ENCODE peak calls at places on chromosomes 4 and X, in four cellular contexts. One of them, this sample, is unnamed.

GRCh38 chr4:48944252-48944651 is 37.7 kb upstream of the OCIAD2 start:
- DNase-seq in cardiac muscle cell: no peak
- DNase-seq in heart left ventricle: no peak
- DNase-seq in gastrocnemius medialis: no peak
- DNase-seq in this sample: no peak

GRCh38 chr4:120771907-120772306 is 150.6 kb downstream of the PRDM5 start:
- DNase-seq in cardiac muscle cell: no peak
- DNase-seq in heart left ventricle: no peak
- DNase-seq in gastrocnemius medialis: no peak
- DNase-seq in this sample: no peak

GRCh38 chr4:13922873-13923645 is 295.5 kb upstream of the BOD1L1 start:
- DNase-seq in cardiac muscle cell: no peak
- DNase-seq in heart left ventricle: no peak
- DNase-seq in gastrocnemius medialis: no peak
- DNase-seq in this sample: no peak

GRCh38 chrX:106168107-106168506 is at the start of gene PWWP3B:
- DNase-seq in cardiac muscle cell: peak
- DNase-seq in heart left ventricle: peak
- DNase-seq in gastrocnemius medialis: no peak
- DNase-seq in this sample: peak

GRCh38 chrX:25034889-25035288 is 19.1 kb upstream of the ARX start:
- DNase-seq in cardiac muscle cell: no peak
- DNase-seq in heart left ventricle: no peak
- DNase-seq in gastrocnemius medialis: no peak
- DNase-seq in this sample: no peak

GRCh38 chrX:70089575-70090297 is 27.5 kb downstream of the OTUD6A start:
- DNase-seq in cardiac muscle cell: no peak
- DNase-seq in heart left ventricle: no peak
- DNase-seq in gastrocnemius medialis: no peak
- DNase-seq in this sample: no peak

GRCh38 chr4:2186133-2186864 is 55.6 kb downstream of the HAUS3 start:
- DNase-seq in cardiac muscle cell: peak
- DNase-seq in heart left ventricle: no peak
- DNase-seq in gastrocnemius medialis: no peak
- DNase-seq in this sample: peak

GRCh38 chrX:78708171-78708570 is 39.3 kb upstream of the LPAR4 start:
- DNase-seq in cardiac muscle cell: peak
- DNase-seq in heart left ventricle: no peak
- DNase-seq in gastrocnemius medialis: no peak
- DNase-seq in this sample: peak

GRCh38 chr4:133151681-133152329 is 2.7 kb downstream of the PCDH10 start:
- DNase-seq in cardiac muscle cell: peak
- DNase-seq in heart left ventricle: no peak
- DNase-seq in gastrocnemius medialis: no peak
- DNase-seq in this sample: no peak

GRCh38 chrX:110060317-110060716 is 57.4 kb downstream of the TMEM164 start:
- DNase-seq in cardiac muscle cell: no peak
- DNase-seq in heart left ventricle: no peak
- DNase-seq in gastrocnemius medialis: no peak
- DNase-seq in this sample: no peak

GRCh38 chr4:66814277-66814676 is 731.0 kb downstream of the CENPC start:
- DNase-seq in cardiac muscle cell: no peak
- DNase-seq in heart left ventricle: no peak
- DNase-seq in gastrocnemius medialis: no peak
- DNase-seq in this sample: no peak

GRCh38 chr4:72896515-72896914 is 173.0 kb downstream of the COX18 start:
- DNase-seq in cardiac muscle cell: no peak
- DNase-seq in heart left ventricle: no peak
- DNase-seq in gastrocnemius medialis: no peak
- DNase-seq in this sample: peak

DNA sequence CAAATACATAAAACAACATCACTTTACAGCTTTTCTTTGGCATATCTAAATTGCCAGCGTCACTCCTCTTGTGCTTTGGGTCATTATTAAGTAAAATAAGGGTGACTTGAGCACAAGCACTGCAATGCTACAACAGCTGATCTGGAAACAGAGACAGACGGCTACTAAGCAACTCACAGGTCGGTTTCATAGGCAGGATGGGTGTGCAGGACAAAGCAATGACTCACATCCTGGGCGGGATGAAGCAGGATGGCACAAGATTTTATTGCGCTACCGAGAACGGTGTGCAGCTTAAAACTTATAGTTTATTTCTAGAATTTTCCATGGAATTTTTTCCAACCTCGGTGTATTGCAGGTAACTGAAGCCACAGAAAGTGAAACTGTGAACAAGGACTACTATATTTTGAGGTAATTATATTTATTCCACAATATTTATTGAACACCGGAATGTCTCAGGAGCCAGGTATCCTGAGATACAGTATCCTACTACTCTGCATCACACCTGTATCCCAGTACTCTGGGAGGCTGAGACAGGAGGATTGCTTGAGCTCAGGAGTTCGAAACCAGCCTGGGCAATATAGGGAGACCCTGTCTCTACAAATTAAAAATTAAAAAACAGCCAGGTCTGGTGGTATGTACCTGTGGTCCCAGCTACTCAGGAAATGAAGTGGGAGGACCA is 215.5 kb downstream of the APBB2 start:
- DNase-seq in cardiac muscle cell: no peak
- DNase-seq in heart left ventricle: peak
- DNase-seq in gastrocnemius medialis: no peak
- DNase-seq in this sample: peak
- H3K4me3 ChIP-seq in cardiac muscle cell: no peak
- H3K4me3 ChIP-seq in heart left ventricle: peak
- H3K4me3 ChIP-seq in gastrocnemius medialis: no peak
- H3K4me3 ChIP-seq in this sample: no peak

GRCh38 chr4:153465145-153465544 is 1.0 kb upstream of the TMEM131L start:
- DNase-seq in cardiac muscle cell: no peak
- DNase-seq in heart left ventricle: no peak
- DNase-seq in gastrocnemius medialis: no peak
- DNase-seq in this sample: no peak
- TF ChIP-seq CTCF in cardiac muscle cell: no peak
- TF ChIP-seq CTCF in heart left ventricle: no peak
- TF ChIP-seq CTCF in gastrocnemius medialis: no peak
- TF ChIP-seq CTCF in this sample: no peak

DNA sequence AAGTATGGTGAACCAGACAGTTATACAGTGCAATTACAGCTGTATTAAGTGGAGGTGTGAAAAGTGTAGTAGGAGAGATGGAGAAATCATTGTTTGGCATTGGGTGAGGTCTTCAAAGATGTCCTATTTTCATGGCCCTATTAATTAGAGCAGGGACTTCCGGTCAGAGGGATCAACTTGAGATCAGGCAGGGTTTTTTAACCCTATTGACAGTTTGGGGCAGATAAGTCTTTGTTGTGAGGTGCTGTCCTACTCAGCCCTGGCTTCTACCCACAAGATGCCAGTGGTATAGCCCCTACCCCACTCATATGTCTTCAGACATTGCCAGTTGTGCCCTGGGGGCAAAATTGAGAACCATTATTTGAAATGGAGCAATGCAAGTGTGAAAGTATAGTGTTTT is 9.9 kb downstream of the USP9X start:
- DNase-seq in cardiac muscle cell: no peak
- DNase-seq in heart left ventricle: no peak
- DNase-seq in gastrocnemius medialis: no peak
- DNase-seq in this sample: no peak
- H3K4me3 ChIP-seq in cardiac muscle cell: no peak
- H3K4me3 ChIP-seq in heart left ventricle: no peak
- H3K4me3 ChIP-seq in gastrocnemius medialis: no peak
- H3K4me3 ChIP-seq in this sample: no peak

GRCh38 chrX:33416273-33416805 is 205.0 kb upstream of the DMD start:
- DNase-seq in cardiac muscle cell: no peak
- DNase-seq in heart left ventricle: no peak
- DNase-seq in gastrocnemius medialis: no peak
- DNase-seq in this sample: no peak

DNA sequence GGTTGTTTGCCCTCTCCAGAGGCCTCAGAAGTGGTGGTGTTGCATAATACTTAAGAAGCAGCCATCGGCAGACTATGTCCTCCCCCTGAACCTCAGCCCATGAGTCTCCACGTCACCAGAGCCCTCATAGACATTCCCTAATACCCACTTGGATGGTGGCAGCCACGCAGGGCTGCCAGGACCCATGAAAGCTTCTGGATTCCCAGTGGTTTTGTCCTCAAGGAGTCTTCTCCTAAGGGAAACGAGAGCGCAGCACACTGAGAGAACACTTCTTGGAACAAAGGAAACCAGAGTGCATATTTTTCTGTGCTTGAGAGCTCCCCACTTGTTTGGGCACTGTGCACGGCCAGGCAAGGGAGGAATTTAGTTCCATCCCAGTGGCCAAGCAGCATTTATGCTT is 204.1 kb upstream of the DMD start:
- DNase-seq in cardiac muscle cell: no peak
- DNase-seq in heart left ventricle: no peak
- DNase-seq in gastrocnemius medialis: no peak
- DNase-seq in this sample: no peak
- TF ChIP-seq CTCF in cardiac muscle cell: no peak
- TF ChIP-seq CTCF in heart left ventricle: no peak
- TF ChIP-seq CTCF in gastrocnemius medialis: no peak
- TF ChIP-seq CTCF in this sample: no peak